ENCODE peak calls at places on chromosomes 7 and 10, in five cellular contexts. Z is pons; Q is CD4-positive, alpha-beta memory T cell; J is kidney epithelial cell; P is GM13976. B is an unnamed sample.
A peak's percentile ranks its signal among the peaks of the same experiment; 100 is the strongest.

GRCh38 chr7:33200282-33200681 is 70.9 kb downstream of the BBS9 start:
- DNase-seq in Q (no peak), J (no peak), P (no peak), Z (no peak), B (no peak)

GRCh38 chr7:73999664-74000420 is 28.1 kb upstream of the ELN start:
- DNase-seq in Z (no peak), J (peak; percentile 28), P (no peak), Q (no peak), B (no peak)

GRCh38 chr10:34351161-34351560 is 463.9 kb downstream of the PARD3 start:
- DNase-seq in P (no peak), Z (no peak), J (no peak), Q (no peak), B (no peak)

GRCh38 chr10:130728531-130729215 is 582.8 kb downstream of the TCERG1L start:
- DNase-seq in P (no peak), Z (no peak), J (no peak), Q (no peak), B (no peak)

GRCh38 chr10:35025916-35026315 is 64.2 kb downstream of the CUL2 start:
- DNase-seq in Z (no peak), P (no peak), Q (no peak), J (no peak), B (no peak)

GRCh38 chr7:111433426-111433825 is 128.9 kb downstream of the IMMP2L start:
- DNase-seq in P (no peak), Q (no peak), Z (no peak), J (no peak), B (no peak)

GRCh38 chr10:118808601-118809371 is 54.0 kb upstream of the CACUL1 start:
- DNase-seq in Z (no peak), P (no peak), Q (no peak), J (no peak), B (no peak)

GRCh38 chr10:121927361-121927840 is 430 bp downstream of the ATE1 start:
- DNase-seq in P (peak; percentile 64), J (no peak), Z (no peak), Q (no peak), B (peak; percentile 43)

GRCh38 chr10:63120554-63120953 is 12.6 kb upstream of the NRBF2 start:
- DNase-seq in Z (no peak), Q (no peak), P (no peak), J (no peak), B (no peak)

GRCh38 chr10:14904316-14904732 is 25.7 kb downstream of the SUV39H2 start:
- DNase-seq in Q (peak; percentile 45), J (no peak), P (no peak), Z (no peak), B (peak; percentile 34)

GRCh38 chr10:92811986-92812385 is 36.3 kb upstream of the EXOC6 start:
- DNase-seq in J (no peak), P (no peak), Q (no peak), Z (no peak), B (no peak)

GRCh38 chr10:16182688-16183087 is 254.1 kb upstream of the PTER start:
- DNase-seq in Z (no peak), Q (no peak), P (no peak), J (no peak), B (no peak)

GRCh38 chr10:36602374-36602773 is 523.0 kb upstream of the ANKRD30A start:
- DNase-seq in J (no peak), Q (no peak), P (no peak), Z (no peak), B (no peak)

GRCh38 chr7:120951826-120952225 is 1.2 kb downstream of the ING3 start:
- DNase-seq in Z (no peak), Q (no peak), J (no peak), P (no peak), B (no peak)

GRCh38 chr10:131693766-131694165 is 207.0 kb upstream of the PPP2R2D start:
- DNase-seq in J (no peak), P (no peak), Q (no peak), Z (no peak), B (no peak)

GRCh38 chr10:77726732-77727131 is 89.1 kb upstream of the KCNMA1 start:
- DNase-seq in P (no peak), J (no peak), Q (no peak), Z (no peak), B (no peak)

GRCh38 chr10:68095176-68095575 is 14.1 kb upstream of the MYPN start:
- DNase-seq in Q (no peak), Z (no peak), P (no peak), J (no peak), B (no peak)

GRCh38 chr7:139757968-139758367 is 19.8 kb downstream of the HIPK2 start:
- DNase-seq in J (no peak), P (no peak), Z (no peak), Q (no peak), B (no peak)

GRCh38 chr10:102347236-102347828 is 48.2 kb upstream of the NFKB2 start:
- DNase-seq in P (peak; percentile 33), Q (no peak), J (no peak), Z (peak; percentile 17), B (no peak)

GRCh38 chr7:44075296-44076075 is 6.8 kb downstream of the POLM start:
- DNase-seq in P (no peak), Z (no peak), Q (no peak), J (no peak), B (no peak)

GRCh38 chr10:14114791-14115190 is 215.9 kb downstream of the FRMD4A start:
- DNase-seq in Q (no peak), P (no peak), Z (no peak), J (no peak), B (no peak)

GRCh38 chr10:101939273-101939635 is 95.7 kb upstream of the KCNIP2 start:
- DNase-seq in P (no peak), Q (no peak), Z (no peak), J (peak; percentile 49), B (no peak)

GRCh38 chr7:142557971-142558582 is 191.2 kb upstream of the PRSS1 start:
- DNase-seq in J (no peak), Q (peak; percentile 31), Z (peak; percentile 14), P (peak; percentile 49), B (peak; percentile 60)

GRCh38 chr10:2885956-2886296 is 181.4 kb upstream of the PFKP start:
- DNase-seq in Q (no peak), J (no peak), P (no peak), Z (no peak), B (no peak)

GRCh38 chr10:13180788-13181187 is 19.4 kb downstream of the MCM10 start:
- DNase-seq in J (no peak), Q (no peak), Z (no peak), P (no peak), B (no peak)

GRCh38 chr10:88292185-88292514 is 291.0 kb downstream of the RNLS start:
- DNase-seq in P (no peak), Z (no peak), Q (no peak), J (no peak), B (no peak)

GRCh38 chr10:19816420-19817250 is at the start of gene PLXDC2:
- DNase-seq in P (peak; percentile 29), J (no peak), Q (no peak), Z (no peak), B (peak; percentile 3)

GRCh38 chr10:49119746-49120145 is 4.4 kb upstream of the VSTM4 start:
- DNase-seq in Q (no peak), Z (no peak), P (no peak), J (peak; percentile 61), B (no peak)

GRCh38 chr10:63260860-63261251 is 127.7 kb downstream of the NRBF2 start:
- DNase-seq in P (no peak), J (no peak), Z (peak; percentile 81), Q (no peak), B (peak; percentile 17)

B was measured in germinal center.